ENCODE peak calls at places on chromosome 2, in five cellular contexts. N, L, Q, U and H are unnamed samples.

GRCh38 chr2:52844701-52845423 is 922.7 kb upstream of the CHAC2 start:
- DNase-seq in N (no peak), L (no peak), Q (no peak), U (no peak), H (no peak)

GRCh38 chr2:88866756-88867155 is 175.3 kb downstream of the RPIA start:
- DNase-seq in N (no peak), L (no peak), Q (no peak), U (no peak), H (no peak)

GRCh38 chr2:8545676-8546318 is 136.1 kb upstream of the ID2 start:
- DNase-seq in N (no peak), L (no peak), Q (peak; percentile 2), U (no peak), H (no peak)

GRCh38 chr2:217054791-217055190 is 194.9 kb upstream of the TNP1 start:
- DNase-seq in N (peak; percentile 63), L (no peak), Q (no peak), U (no peak), H (no peak)

GRCh38 chr2:111704246-111704645 is 179.7 kb downstream of the ANAPC1 start:
- DNase-seq in N (no peak), L (peak; percentile 32), Q (peak; percentile 23), U (no peak), H (peak; percentile 83)

GRCh38 chr2:228367356-228367755 is 185.9 kb upstream of the SPHKAP start:
- DNase-seq in N (no peak), L (no peak), Q (no peak), U (no peak), H (no peak)

GRCh38 chr2:178761759-178762371 is 45.4 kb downstream of the TTN start:
- DNase-seq in N (peak; percentile 55), L (peak; percentile 6), Q (no peak), U (no peak), H (no peak)

GRCh38 chr2:20042531-20042930 is 8.9 kb downstream of the LAPTM4A start:
- DNase-seq in N (peak; percentile 24), L (no peak), Q (no peak), U (no peak), H (no peak)

GRCh38 chr2:47226124-47227040 is 71.3 kb upstream of the STPG4 start:
- DNase-seq in N (no peak), L (no peak), Q (no peak), U (no peak), H (no peak)

GRCh38 chr2:54859997-54860701 is 136.7 kb downstream of the EML6 start:
- DNase-seq in N (no peak), L (peak; percentile 45), Q (no peak), U (no peak), H (peak; percentile 56)

GRCh38 chr2:144389151-144389929 is 130.6 kb downstream of the ZEB2 start:
- DNase-seq in N (no peak), L (no peak), Q (no peak), U (no peak), H (no peak)

GRCh38 chr2:98348066-98348561 is 1.9 kb downstream of the CNGA3 start:
- DNase-seq in N (no peak), L (no peak), Q (no peak), U (no peak), H (no peak)

GRCh38 chr2:222810044-222810443 is 50.8 kb upstream of the ACSL3 start:
- DNase-seq in N (no peak), L (no peak), Q (no peak), U (no peak), H (no peak)

GRCh38 chr2:19747310-19748072 is 154.3 kb downstream of the TTC32 start:
- DNase-seq in N (no peak), L (no peak), Q (no peak), U (no peak), H (no peak)

GRCh38 chr2:120344991-120345975 is 653 bp upstream of the INHBB start:
- DNase-seq in N (peak; percentile 13), L (no peak), Q (no peak), U (no peak), H (no peak)

GRCh38 chr2:10141736-10142639 is 19.4 kb downstream of the RRM2 start:
- DNase-seq in N (no peak), L (no peak), Q (no peak), U (no peak), H (no peak)

GRCh38 chr2:162333968-162334367 is 10.0 kb upstream of the GCA start:
- DNase-seq in N (peak; percentile 35), L (no peak), Q (no peak), U (no peak), H (no peak)

GRCh38 chr2:241579281-241579680 is 20.7 kb downstream of the BOK start:
- DNase-seq in N (no peak), L (no peak), Q (no peak), U (no peak), H (no peak)

GRCh38 chr2:66439291-66440010 is 4.5 kb downstream of the MEIS1 start:
- DNase-seq in N (peak; percentile 48), L (no peak), Q (no peak), U (no peak), H (peak; percentile 14)

GRCh38 chr2:28300921-28301341 is 91.7 kb upstream of the FOSL2 start:
- DNase-seq in N (peak; percentile 50), L (no peak), Q (no peak), U (no peak), H (no peak)

GRCh38 chr2:160816916-160817315 is 323.3 kb upstream of the RBMS1 start:
- DNase-seq in N (no peak), L (no peak), Q (no peak), U (no peak), H (no peak)

GRCh38 chr2:79782540-79782939 is 269.7 kb downstream of the CTNNA2 start:
- DNase-seq in N (no peak), L (no peak), Q (no peak), U (no peak), H (no peak)

GRCh38 chr2:23427350-23427749 is 42.4 kb downstream of the KLHL29 start:
- DNase-seq in N (no peak), L (no peak), Q (peak; percentile 61), U (no peak), H (no peak)

GRCh38 chr2:152611458-152612231 is 105.6 kb downstream of the PRPF40A start:
- DNase-seq in N (peak; percentile 56), L (no peak), Q (peak; percentile 82), U (peak; percentile 45), H (peak; percentile 9)

GRCh38 chr2:226792155-226792871 is 7.3 kb downstream of the IRS1 start:
- DNase-seq in N (no peak), L (no peak), Q (no peak), U (no peak), H (no peak)

GRCh38 chr2:162092656-162093556 is 18.9 kb upstream of the DPP4 start:
- DNase-seq in N (peak; percentile 90), L (no peak), Q (peak; percentile 68), U (no peak), H (no peak)

GRCh38 chr2:224982910-224983688 is 59.2 kb downstream of the DOCK10 start:
- DNase-seq in N (no peak), L (no peak), Q (no peak), U (no peak), H (no peak)

GRCh38 chr2:164881524-164881923 is 39.9 kb upstream of the COBLL1 start:
- DNase-seq in N (no peak), L (no peak), Q (no peak), U (no peak), H (no peak)

GRCh38 chr2:104321141-104321799 is 532.6 kb upstream of the POU3F3 start:
- DNase-seq in N (no peak), L (no peak), Q (no peak), U (no peak), H (no peak)

GRCh38 chr2:190637331-190637734 is 11.6 kb upstream of the NAB1 start:
- DNase-seq in N (peak; percentile 35), L (no peak), Q (no peak), U (no peak), H (no peak)
- TF ChIP-seq POLR2A in N (no peak), L (no peak), Q (no peak), U (no peak), H (no peak)

DNA sequence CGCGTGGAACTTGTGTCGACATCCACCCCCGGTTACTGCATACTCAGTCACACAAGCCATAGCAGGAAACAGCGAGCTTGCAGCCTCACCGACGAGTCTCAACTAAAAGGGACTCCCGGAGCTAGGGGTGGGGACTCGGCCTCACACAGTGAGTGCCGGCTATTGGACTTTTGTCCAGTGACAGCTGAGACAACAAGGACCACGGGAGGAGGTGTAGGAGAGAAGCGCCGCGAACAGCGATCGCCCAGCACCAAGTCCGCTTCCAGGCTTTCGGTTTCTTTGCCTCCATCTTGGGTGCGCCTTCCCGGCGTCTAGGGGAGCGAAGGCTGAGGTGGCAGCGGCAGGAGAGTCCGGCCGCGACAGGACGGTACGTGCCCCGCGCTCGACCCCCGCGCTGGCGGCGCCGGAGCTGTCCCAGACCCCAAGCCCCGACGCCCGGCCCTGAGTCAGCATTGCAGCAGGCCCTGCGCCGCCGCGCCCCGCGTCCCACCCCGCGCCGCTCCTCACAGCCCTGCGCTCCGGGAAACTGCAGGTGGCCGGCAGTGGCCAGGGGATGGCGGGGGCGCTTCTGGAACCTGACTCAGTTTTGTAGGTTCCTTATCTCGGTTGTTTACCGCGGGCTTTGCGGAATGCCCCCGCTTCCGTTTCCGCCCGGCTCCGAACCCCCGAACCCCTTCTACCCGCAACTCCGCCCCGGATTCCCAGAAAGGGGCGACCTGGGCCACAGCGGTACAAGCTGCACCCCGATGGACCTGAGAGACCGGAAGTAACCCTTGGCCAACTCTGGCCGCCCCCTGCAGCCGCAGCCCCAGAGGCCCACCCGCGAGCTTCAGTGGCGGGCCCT is at the start of gene CFLAR:
- DNase-seq in N (peak; percentile 81), L (peak; percentile 51), Q (peak; percentile 86), U (peak; percentile 65), H (peak; percentile 61)
- TF ChIP-seq POLR2A in N (peak; percentile 88), L (peak; percentile 43), Q (peak; percentile 84), U (peak; percentile 63), H (peak; percentile 45)

DNA sequence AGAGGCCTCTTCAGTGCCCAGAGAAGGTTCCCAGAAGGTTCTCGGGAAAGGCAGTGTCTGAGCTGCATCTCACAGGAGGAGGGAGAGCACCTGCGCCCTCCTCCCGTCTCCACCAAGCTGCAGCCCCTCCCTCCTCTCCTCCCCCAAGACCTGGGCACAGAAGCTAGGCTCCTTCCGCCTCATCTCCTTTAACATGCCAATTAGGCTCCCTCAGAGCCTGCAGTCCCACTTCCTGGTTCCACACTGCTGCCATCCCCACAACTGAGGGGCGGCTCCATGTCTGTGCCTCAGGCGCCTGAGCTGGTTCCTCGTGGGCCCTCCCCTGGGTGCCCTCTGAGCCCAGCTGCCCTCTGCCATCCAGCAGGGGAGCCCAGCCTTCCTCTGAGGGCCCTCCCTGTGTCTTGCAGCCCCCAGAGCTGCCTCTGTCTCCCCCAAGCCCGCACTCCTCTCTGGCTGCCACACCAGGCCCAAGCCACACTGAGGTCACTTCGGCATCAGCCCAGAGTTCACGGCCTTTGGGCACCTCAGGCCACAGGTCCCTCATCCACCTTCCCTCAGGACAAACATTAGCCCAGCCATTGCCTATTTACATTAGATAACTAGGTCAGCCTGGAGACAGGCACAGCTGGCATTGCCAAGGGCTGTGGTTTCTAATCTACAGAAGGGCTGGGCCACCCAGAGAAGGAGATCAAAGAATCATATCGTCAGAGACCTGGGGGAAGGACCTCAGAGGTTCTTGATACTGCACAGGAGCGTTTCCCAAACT is 28.9 kb downstream of the KCNK3 start:
- DNase-seq in N (no peak), L (peak; percentile 80), Q (no peak), U (no peak), H (no peak)
- TF ChIP-seq POLR2A in N (no peak), L (peak; percentile 5), Q (no peak), U (no peak), H (no peak)

DNA sequence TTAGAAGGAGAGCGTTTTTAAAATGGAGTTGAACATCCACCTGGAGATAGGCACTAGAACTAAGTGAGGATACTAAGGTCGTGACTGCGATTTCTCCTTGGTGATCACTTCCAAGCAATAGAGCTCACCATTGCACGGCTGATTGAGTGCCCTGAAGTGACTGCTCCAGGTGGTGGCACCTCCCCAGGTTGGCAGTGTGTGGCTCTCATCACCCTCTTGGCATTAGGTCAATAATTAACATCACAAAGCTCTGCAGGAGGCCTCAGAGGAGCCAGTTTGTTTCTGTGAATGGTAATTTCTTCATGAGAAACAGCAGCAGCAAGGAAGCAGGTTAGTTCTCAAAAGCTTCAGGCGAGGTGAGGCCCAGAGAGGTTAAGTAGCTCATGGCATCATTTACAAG is 259.6 kb downstream of the CLIP4 start:
- DNase-seq in N (no peak), L (no peak), Q (no peak), U (no peak), H (no peak)
- TF ChIP-seq POLR2A in N (no peak), L (no peak), Q (no peak), U (no peak), H (no peak)